ENCODE peak calls at places on chromosomes 3 and 15, in seven cellular contexts. T is H1, X is IMR-90, W is neuronal stem cell, K is H9, U is mesendoderm, M is trophoblast cell. Y is an unnamed sample.

GRCh38 chr15:82649226-82649999 is 2.2 kb upstream of the CPEB1 start:
- DNase-seq in T (no peak), X (no peak), W (no peak), K (no peak), U (no peak), M (no peak), Y (no peak)

GRCh38 chr3:13420051-13420816 is at the start of gene NUP210:
- DNase-seq in T (no peak), X (no peak), W (peak), K (peak), U (peak), M (no peak), Y (no peak)

GRCh38 chr3:20222274-20222673 is 36.3 kb upstream of the SGO1 start:
- DNase-seq in T (no peak), X (no peak), W (peak), K (no peak), U (peak), M (no peak), Y (no peak)

GRCh38 chr3:130377960-130378676 is 32.6 kb downstream of the COL6A5 start:
- DNase-seq in T (no peak), X (no peak), W (no peak), K (no peak), U (no peak), M (no peak), Y (no peak)

GRCh38 chr15:68252925-68253534 is 23.5 kb upstream of the CLN6 start:
- DNase-seq in T (no peak), X (peak), W (peak), K (no peak), U (peak), M (peak), Y (peak)

GRCh38 chr3:10319804-10320203 is 1.1 kb downstream of the SEC13 start:
- DNase-seq in T (no peak), X (peak), W (no peak), K (no peak), U (peak), M (no peak), Y (peak)

GRCh38 chr15:34241376-34242350 is 16.8 kb downstream of the EMC4 start:
- DNase-seq in T (no peak), X (peak), W (no peak), K (no peak), U (peak), M (peak), Y (peak)

GRCh38 chr15:78807359-78807758 is 3.9 kb downstream of the ADAMTS7 start:
- DNase-seq in T (no peak), X (no peak), W (no peak), K (no peak), U (no peak), M (peak), Y (no peak)

GRCh38 chr3:12708584-12709192 is 44.8 kb upstream of the RAF1 start:
- DNase-seq in T (no peak), X (peak), W (no peak), K (no peak), U (no peak), M (no peak), Y (peak)

GRCh38 chr3:21356402-21356801 is 394.6 kb downstream of the ZNF385D start:
- DNase-seq in T (no peak), X (peak), W (no peak), K (no peak), U (no peak), M (no peak), Y (no peak)

GRCh38 chr3:109328202-109328601 is 9.1 kb downstream of the DPPA4 start:
- DNase-seq in T (no peak), X (no peak), W (no peak), K (no peak), U (no peak), M (no peak), Y (no peak)

GRCh38 chr3:37093481-37093880 is 80.9 kb downstream of the LRRFIP2 start:
- DNase-seq in T (no peak), X (peak), W (no peak), K (no peak), U (no peak), M (no peak), Y (no peak)

GRCh38 chr3:127006781-127007436 is 24.0 kb downstream of the PLXNA1 start:
- DNase-seq in T (no peak), X (no peak), W (no peak), K (no peak), U (no peak), M (no peak), Y (no peak)

GRCh38 chr3:136792931-136793330 is 26.0 kb upstream of the SLC35G2 start:
- DNase-seq in T (no peak), X (no peak), W (no peak), K (no peak), U (no peak), M (no peak), Y (no peak)
- H2BK120ac ChIP-seq in T (no peak), X (no peak), W (no peak), K (no peak), U (no peak), M (no peak), Y (no peak)

GRCh38 chr15:39435244-39435643 is 145.6 kb upstream of the THBS1 start:
- DNase-seq in T (no peak), X (no peak), W (no peak), K (no peak), U (no peak), M (no peak), Y (no peak)
- H3K4ac ChIP-seq in T (no peak), X (no peak), W (no peak), K (no peak), U (no peak), M (no peak), Y (no peak)

GRCh38 chr15:98863983-98864382 is 143.6 kb downstream of the PGPEP1L start:
- DNase-seq in T (no peak), X (no peak), W (no peak), K (no peak), U (no peak), M (no peak), Y (no peak)

GRCh38 chr15:98858610-98859023 is 149.0 kb downstream of the PGPEP1L start:
- DNase-seq in T (no peak), X (no peak), W (no peak), K (no peak), U (no peak), M (no peak), Y (no peak)

GRCh38 chr15:98860647-98861041 is 146.9 kb downstream of the PGPEP1L start:
- DNase-seq in T (no peak), X (no peak), W (no peak), K (no peak), U (no peak), M (no peak), Y (no peak)

GRCh38 chr15:98859149-98859548 is 148.4 kb downstream of the PGPEP1L start:
- DNase-seq in T (no peak), X (no peak), W (no peak), K (no peak), U (no peak), M (no peak), Y (no peak)

GRCh38 chr15:98861188-98861587 is 146.4 kb downstream of the PGPEP1L start:
- DNase-seq in T (no peak), X (no peak), W (no peak), K (no peak), U (no peak), M (no peak), Y (no peak)
- H3K18ac ChIP-seq in T (no peak), X (peak), W (no peak), K (no peak), U (no peak), M (no peak), Y (no peak)

DNA sequence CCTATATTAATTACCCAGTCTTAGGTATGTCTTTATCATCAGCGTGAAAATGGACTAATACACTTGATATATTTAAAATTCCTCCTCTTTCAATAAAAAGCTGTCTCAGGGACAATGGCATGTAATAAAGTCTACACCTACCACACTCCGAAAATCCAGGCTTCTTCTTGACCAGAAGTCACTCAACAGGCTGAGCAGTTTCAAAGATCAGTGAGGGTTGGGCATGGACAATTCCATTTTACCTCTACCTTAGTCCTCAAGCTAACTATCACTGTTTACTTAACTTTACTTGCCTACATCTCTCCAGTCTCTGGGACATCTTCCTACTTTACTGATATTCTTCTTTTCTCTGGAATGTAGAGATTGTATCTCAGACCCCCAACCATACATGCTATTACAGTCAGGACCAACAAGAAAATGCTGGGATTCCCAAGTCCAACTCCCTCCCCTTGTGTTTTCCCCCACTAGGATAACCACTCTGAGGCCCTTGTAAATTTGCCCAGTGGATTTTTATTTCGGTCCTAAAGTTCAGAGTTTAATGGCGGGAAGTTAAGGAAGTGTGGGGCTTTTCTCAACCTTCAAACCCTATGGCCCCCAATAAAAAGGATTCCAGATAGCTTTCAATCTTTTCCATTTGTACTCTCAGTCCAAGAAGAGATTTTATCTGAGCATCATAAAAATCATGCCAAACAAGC is 137.1 kb upstream of the TSC22D2 start:
- DNase-seq in T (no peak), X (no peak), W (no peak), K (no peak), U (no peak), M (no peak), Y (no peak)
- H2BK120ac ChIP-seq in T (no peak), X (no peak), W (no peak), K (no peak), U (no peak), M (no peak), Y (no peak)

GRCh38 chr3:149582395-149582794 is 75.4 kb downstream of the WWTR1 start:
- DNase-seq in T (no peak), X (no peak), W (no peak), K (no peak), U (no peak), M (no peak), Y (no peak)
- H3K4ac ChIP-seq in T (no peak), X (no peak), W (no peak), K (no peak), U (no peak), M (no peak), Y (no peak)

GRCh38 chr3:177124882-177125281 is 72.4 kb downstream of the TBL1XR1 start:
- DNase-seq in T (no peak), X (no peak), W (no peak), K (no peak), U (no peak), M (no peak), Y (no peak)
- H3K18ac ChIP-seq in T (no peak), X (no peak), W (no peak), K (no peak), U (no peak), M (no peak), Y (no peak)

DNA sequence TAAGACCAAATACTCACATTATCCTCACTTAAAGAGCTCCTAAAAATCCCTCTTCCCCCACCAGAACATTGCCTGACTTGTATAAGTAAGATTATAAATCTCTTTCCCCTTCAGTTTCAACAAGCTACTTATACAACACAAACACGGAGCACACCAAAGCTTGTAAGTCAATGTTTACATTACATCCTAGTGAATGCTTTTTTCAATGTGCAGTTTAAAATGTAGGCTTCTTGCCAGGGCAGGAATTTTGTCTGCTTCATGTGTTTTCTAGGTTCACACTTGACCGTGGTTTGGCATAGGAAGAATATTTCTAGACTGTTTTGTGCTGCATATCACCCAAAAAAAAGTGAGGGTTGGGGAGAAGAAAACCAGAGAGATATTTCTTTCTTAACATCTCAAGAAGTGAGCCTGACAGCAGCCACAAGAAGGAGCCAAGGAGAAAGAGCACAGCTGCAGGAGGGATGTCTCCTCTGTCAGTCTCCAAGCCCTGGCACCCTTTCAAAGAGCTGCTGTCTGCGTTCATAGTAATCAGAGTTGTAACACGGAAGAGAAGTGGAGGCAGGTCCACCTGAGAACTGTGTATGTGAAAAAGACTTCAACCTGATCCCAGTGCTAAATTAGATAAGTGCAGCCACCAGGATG is 255.8 kb downstream of the MEIS2 start:
- DNase-seq in T (no peak), X (peak), W (no peak), K (no peak), U (peak), M (no peak), Y (peak)
- H2BK120ac ChIP-seq in T (no peak), X (peak), W (no peak), K (no peak), U (no peak), M (no peak), Y (peak)

DNA sequence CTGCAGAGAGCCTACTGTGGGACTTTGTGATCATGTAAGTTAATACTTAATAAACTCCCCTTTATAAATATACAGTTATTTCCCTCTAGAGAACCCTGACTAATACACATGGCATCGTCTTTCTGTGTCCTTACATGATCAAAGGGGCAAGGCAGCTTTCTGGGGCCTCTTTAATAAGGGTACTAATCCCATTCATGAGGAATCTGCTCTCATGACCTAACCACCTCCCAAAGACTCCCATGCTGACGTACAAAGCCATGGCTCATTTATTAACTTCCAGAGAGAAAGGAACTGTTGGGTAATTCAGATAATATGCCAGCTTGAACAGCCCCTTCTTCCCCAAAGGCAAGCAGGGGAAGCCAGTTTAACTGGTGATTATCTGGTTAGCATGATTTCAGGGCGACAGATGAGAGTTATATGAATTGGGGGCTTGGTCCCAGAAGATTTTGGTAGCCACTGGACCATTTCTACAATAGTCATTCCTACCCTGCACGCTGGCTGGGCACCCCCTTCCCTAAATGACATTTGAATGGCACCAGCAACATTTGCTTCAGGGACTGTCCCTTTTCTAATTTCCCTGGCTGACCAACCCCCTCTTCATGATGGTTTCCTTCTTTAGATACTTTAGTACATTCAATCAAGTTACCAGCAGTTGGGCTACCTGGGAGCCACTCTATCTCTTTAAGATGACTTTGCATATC is 83.6 kb upstream of the C3orf80 start:
- DNase-seq in T (no peak), X (peak), W (no peak), K (no peak), U (peak), M (no peak), Y (no peak)
- H3K4ac ChIP-seq in T (no peak), X (no peak), W (no peak), K (no peak), U (no peak), M (no peak), Y (no peak)

GRCh38 chr3:102079809-102080197 is 230.5 kb downstream of the NFKBIZ start:
- DNase-seq in T (no peak), X (no peak), W (no peak), K (no peak), U (no peak), M (no peak), Y (no peak)
- H3K18ac ChIP-seq in T (no peak), X (no peak), W (no peak), K (no peak), U (no peak), M (no peak), Y (no peak)

GRCh38 chr15:55707985-55708384 is 35.0 kb downstream of the PRTG start:
- DNase-seq in T (no peak), X (no peak), W (no peak), K (no peak), U (no peak), M (no peak), Y (no peak)

GRCh38 chr15:55707523-55707922 is 35.4 kb downstream of the PRTG start:
- DNase-seq in T (no peak), X (no peak), W (no peak), K (no peak), U (no peak), M (no peak), Y (no peak)

GRCh38 chr15:55708720-55709119 is 34.2 kb downstream of the PRTG start:
- DNase-seq in T (no peak), X (no peak), W (no peak), K (no peak), U (peak), M (no peak), Y (no peak)

GRCh38 chr15:55700876-55701275 is 42.1 kb downstream of the PRTG start:
- DNase-seq in T (no peak), X (no peak), W (no peak), K (no peak), U (no peak), M (no peak), Y (no peak)

GRCh38 chr15:55703873-55704285 is 39.1 kb downstream of the PRTG start:
- DNase-seq in T (no peak), X (peak), W (no peak), K (no peak), U (no peak), M (no peak), Y (peak)
- H2BK120ac ChIP-seq in T (no peak), X (no peak), W (no peak), K (no peak), U (no peak), M (no peak), Y (no peak)